ENCODE peak calls at places on chromosome 13, in six cellular contexts. K is Caco-2, B is progenitor cell of endocrine pancreas, N is BE2C, R is SK-N-SH, T is keratinocyte. P is an unnamed sample.

GRCh38 chr13:113860051-113860471 is 3.8 kb downstream of the GAS6 start:
- DNase-seq in K (peak), B (no peak), N (no peak), R (no peak), T (no peak), P (no peak)

GRCh38 chr13:84571264-84571663 is 689.0 kb upstream of the SLITRK1 start:
- DNase-seq in K (peak), B (no peak), N (no peak), R (no peak), T (no peak), P (no peak)

GRCh38 chr13:31204592-31204991 is 4.8 kb downstream of the B3GLCT start:
- DNase-seq in K (no peak), B (no peak), N (peak), R (peak), T (peak), P (no peak)

GRCh38 chr13:98265669-98266551 is 88.8 kb upstream of the RNF113B start:
- DNase-seq in K (peak), B (no peak), N (no peak), R (no peak), T (no peak), P (no peak)

GRCh38 chr13:39565036-39565949 is 37.7 kb downstream of the LHFPL6 start:
- DNase-seq in K (peak), B (no peak), N (no peak), R (no peak), T (peak), P (no peak)

GRCh38 chr13:67416047-67416925 is 186.2 kb upstream of the PCDH9 start:
- DNase-seq in K (peak), B (peak), N (peak), R (peak), T (no peak), P (no peak)

GRCh38 chr13:23289917-23290357 is 109.2 kb downstream of the SGCG start:
- DNase-seq in K (no peak), B (no peak), N (peak), R (peak), T (peak), P (no peak)

GRCh38 chr13:98890186-98890585 is 87.7 kb downstream of the DOCK9 start:
- DNase-seq in K (no peak), B (no peak), N (peak), R (no peak), T (peak), P (no peak)

GRCh38 chr13:34207334-34207733 is 389.4 kb downstream of the RFC3 start:
- DNase-seq in K (peak), B (no peak), N (no peak), R (no peak), T (no peak), P (no peak)

GRCh38 chr13:35891973-35892441 is 239.2 kb downstream of the DCLK1 start:
- DNase-seq in K (no peak), B (no peak), N (no peak), R (no peak), T (peak), P (no peak)

GRCh38 chr13:48222358-48223015 is 10.5 kb upstream of the ITM2B start:
- DNase-seq in K (no peak), B (no peak), N (no peak), R (no peak), T (no peak), P (no peak)

GRCh38 chr13:46682015-46682414 is 114.9 kb downstream of the ESD start:
- DNase-seq in K (no peak), B (no peak), N (no peak), R (no peak), T (no peak), P (no peak)

GRCh38 chr13:99357149-99357596 is 50.0 kb upstream of the GPR183 start:
- DNase-seq in K (no peak), B (no peak), N (no peak), R (no peak), T (no peak), P (no peak)

GRCh38 chr13:28494861-28495585 is at the start of gene FLT1:
- DNase-seq in K (peak), B (peak), N (peak), R (peak), T (no peak), P (peak)

GRCh38 chr13:108003626-108004025 is 211.7 kb downstream of the LIG4 start:
- DNase-seq in K (no peak), B (no peak), N (peak), R (no peak), T (no peak), P (no peak)

GRCh38 chr13:53545340-53545941 is 516.8 kb downstream of the OLFM4 start:
- DNase-seq in K (no peak), B (no peak), N (no peak), R (no peak), T (no peak), P (no peak)

GRCh38 chr13:79385694-79386093 is 20.4 kb downstream of the RBM26 start:
- DNase-seq in K (no peak), B (no peak), N (no peak), R (no peak), T (no peak), P (no peak)

GRCh38 chr13:108155185-108156106 is 59.9 kb downstream of the LIG4 start:
- DNase-seq in K (peak), B (peak), N (peak), R (peak), T (peak), P (peak)

GRCh38 chr13:81596224-81596753 is 1255.4 kb upstream of the SPRY2 start:
- DNase-seq in K (no peak), B (no peak), N (no peak), R (no peak), T (no peak), P (no peak)

GRCh38 chr13:79481685-79482052 is 714 bp downstream of the NDFIP2 start:
- DNase-seq in K (peak), B (no peak), N (no peak), R (peak), T (no peak), P (peak)

GRCh38 chr13:47237571-47237970 is 340.7 kb upstream of the HTR2A start:
- DNase-seq in K (no peak), B (no peak), N (no peak), R (no peak), T (no peak), P (no peak)

GRCh38 chr13:66835040-66835628 is 395.0 kb downstream of the PCDH9 start:
- DNase-seq in K (no peak), B (no peak), N (peak), R (peak), T (no peak), P (no peak)

GRCh38 chr13:47166341-47166740 is 269.5 kb upstream of the HTR2A start:
- DNase-seq in K (no peak), B (no peak), N (no peak), R (no peak), T (no peak), P (no peak)

GRCh38 chr13:27375686-27376326 is 48.6 kb upstream of the GTF3A start:
- DNase-seq in K (peak), B (peak), N (peak), R (peak), T (no peak), P (peak)

GRCh38 chr13:74969419-74969818 is 512.5 kb downstream of the TBC1D4 start:
- DNase-seq in K (no peak), B (no peak), N (no peak), R (no peak), T (no peak), P (no peak)

GRCh38 chr13:76992548-76993001 is 694 bp downstream of the CLN5 start:
- DNase-seq in K (peak), B (no peak), N (no peak), R (peak), T (no peak), P (peak)

GRCh38 chr13:91574756-91575155 is 176.3 kb downstream of the GPC5 start:
- DNase-seq in K (no peak), B (no peak), N (no peak), R (no peak), T (no peak), P (no peak)

GRCh38 chr13:101453784-101454201 is 1.3 kb downstream of the ITGBL1 start:
- DNase-seq in K (no peak), B (no peak), N (no peak), R (peak), T (no peak), P (no peak)

GRCh38 chr13:48831248-48831647 is 144.5 kb upstream of the FNDC3A start:
- DNase-seq in K (no peak), B (no peak), N (no peak), R (no peak), T (no peak), P (no peak)

GRCh38 chr13:113034451-113035208 is 65.6 kb downstream of the MCF2L start:
- DNase-seq in K (peak), B (no peak), N (peak), R (peak), T (no peak), P (no peak)

GRCh38 chr13:38602261-38602660 is 84.6 kb upstream of the FREM2 start:
- DNase-seq in K (no peak), B (no peak), N (no peak), R (no peak), T (no peak), P (no peak)

GRCh38 chr13:23570099-23570926 is at the start of gene TNFRSF19:
- DNase-seq in K (peak), B (no peak), N (peak), R (peak), T (no peak), P (no peak)

GRCh38 chr13:20136781-20137703 is 23.8 kb downstream of the GJA3 start:
- DNase-seq in K (peak), B (peak), N (peak), R (peak), T (no peak), P (no peak)
- TF ChIP-seq CTCF in K (peak), B (peak), N (peak), R (peak), T (peak), P (no peak)

GRCh38 chr13:57633141-57633949 is 1.8 kb downstream of the PCDH17 start:
- DNase-seq in K (no peak), B (peak), N (no peak), R (peak), T (no peak), P (no peak)
- TF ChIP-seq CTCF in K (no peak), B (peak), N (no peak), R (peak), T (no peak), P (no peak)

DNA sequence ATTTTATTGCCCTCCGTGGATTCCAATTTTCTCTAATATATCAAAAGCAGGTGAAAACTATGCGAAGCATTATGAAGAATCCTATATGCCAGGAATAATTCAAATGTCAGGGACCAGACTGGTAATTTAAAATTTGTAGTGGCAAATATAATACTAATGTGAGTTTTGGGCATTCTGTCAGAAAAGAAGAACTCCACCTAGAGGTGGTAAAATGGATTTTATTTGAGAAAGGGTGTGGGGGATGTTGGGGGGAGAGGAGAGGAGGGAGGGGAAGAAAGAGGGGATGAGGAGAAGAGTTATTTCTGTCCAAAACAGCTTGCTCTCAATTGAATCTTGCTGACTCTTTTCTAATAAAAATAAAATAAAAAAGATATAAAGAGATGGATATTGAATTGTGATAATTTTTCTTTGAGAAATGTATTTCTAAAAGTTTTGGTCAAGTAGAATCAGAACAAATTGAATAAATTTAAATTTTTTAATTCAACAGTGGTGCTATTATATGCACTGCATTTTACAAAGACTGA is 929.3 kb upstream of the SLITRK5 start:
- DNase-seq in K (no peak), B (no peak), N (no peak), R (peak), T (no peak), P (no peak)
- TF ChIP-seq CTCF in K (peak), B (peak), N (no peak), R (peak), T (no peak), P (no peak)

GRCh38 chr13:45119990-45120864 is at the start of gene GTF2F2:
- DNase-seq in K (peak), B (peak), N (peak), R (peak), T (peak), P (peak)
- TF ChIP-seq CTCF in K (no peak), B (no peak), N (no peak), R (no peak), T (no peak), P (no peak)

P was measured in activated B cell treated with CpG ODN at 0.5 μM for 24 hours.